ENCODE peak calls at places on chromosomes 2 and 18, in ten cellular contexts. One of them, this sample, is unnamed.

GRCh38 chr18:25061345-25061744 is 290.6 kb downstream of the ZNF521 start:
- DNase-seq in RKO: no peak
- DNase-seq in NCI-H2029: no peak
- DNase-seq in NCI-H2081 treated with DMSO at 0.1 percent for 48 hours: peak; percentile 6
- DNase-seq in foreskin fibroblast: no peak
- DNase-seq in stimulated activated CD8-positive, alpha-beta memory T cell treated with anti-CD3 and anti-CD28 coated beads, Interleukin-7, amount 100 ng/mL, for 1 hour: no peak
- DNase-seq in activated effector memory CD4-positive, alpha-beta T cell treated with anti-CD3 and anti-CD28 coated beads, Interleukin-2, amount 50 U/mL, for 16 hours: no peak
- DNase-seq in psoas muscle: no peak
- DNase-seq in hepatic stellate cell: no peak
- DNase-seq in activated CD4-positive, CD25-positive, alpha-beta regulatory T cell treated with anti-CD3 and anti-CD28 coated beads, Interleukin-2, amount 50 U/mL, for 72 hours: no peak
- DNase-seq in this sample: no peak

GRCh38 chr2:157331696-157332095 is 6.1 kb upstream of the ERMN start:
- DNase-seq in RKO: no peak
- DNase-seq in NCI-H2029: no peak
- DNase-seq in NCI-H2081 treated with DMSO at 0.1 percent for 48 hours: no peak
- DNase-seq in foreskin fibroblast: no peak
- DNase-seq in stimulated activated CD8-positive, alpha-beta memory T cell treated with anti-CD3 and anti-CD28 coated beads, Interleukin-7, amount 100 ng/mL, for 1 hour: no peak
- DNase-seq in activated effector memory CD4-positive, alpha-beta T cell treated with anti-CD3 and anti-CD28 coated beads, Interleukin-2, amount 50 U/mL, for 16 hours: no peak
- DNase-seq in psoas muscle: no peak
- DNase-seq in hepatic stellate cell: no peak
- DNase-seq in activated CD4-positive, CD25-positive, alpha-beta regulatory T cell treated with anti-CD3 and anti-CD28 coated beads, Interleukin-2, amount 50 U/mL, for 72 hours: no peak
- DNase-seq in this sample: no peak

GRCh38 chr2:134550566-134551164 is 168.1 kb downstream of the TMEM163 start:
- DNase-seq in RKO: no peak
- DNase-seq in NCI-H2029: no peak
- DNase-seq in NCI-H2081 treated with DMSO at 0.1 percent for 48 hours: no peak
- DNase-seq in foreskin fibroblast: peak; percentile 1
- DNase-seq in stimulated activated CD8-positive, alpha-beta memory T cell treated with anti-CD3 and anti-CD28 coated beads, Interleukin-7, amount 100 ng/mL, for 1 hour: no peak
- DNase-seq in activated effector memory CD4-positive, alpha-beta T cell treated with anti-CD3 and anti-CD28 coated beads, Interleukin-2, amount 50 U/mL, for 16 hours: no peak
- DNase-seq in psoas muscle: no peak
- DNase-seq in hepatic stellate cell: no peak
- DNase-seq in activated CD4-positive, CD25-positive, alpha-beta regulatory T cell treated with anti-CD3 and anti-CD28 coated beads, Interleukin-2, amount 50 U/mL, for 72 hours: no peak
- DNase-seq in this sample: no peak

GRCh38 chr2:210556355-210556980 is at the start of gene CPS1:
- DNase-seq in RKO: no peak
- DNase-seq in NCI-H2029: no peak
- DNase-seq in NCI-H2081 treated with DMSO at 0.1 percent for 48 hours: no peak
- DNase-seq in foreskin fibroblast: no peak
- DNase-seq in stimulated activated CD8-positive, alpha-beta memory T cell treated with anti-CD3 and anti-CD28 coated beads, Interleukin-7, amount 100 ng/mL, for 1 hour: no peak
- DNase-seq in activated effector memory CD4-positive, alpha-beta T cell treated with anti-CD3 and anti-CD28 coated beads, Interleukin-2, amount 50 U/mL, for 16 hours: no peak
- DNase-seq in psoas muscle: no peak
- DNase-seq in hepatic stellate cell: no peak
- DNase-seq in activated CD4-positive, CD25-positive, alpha-beta regulatory T cell treated with anti-CD3 and anti-CD28 coated beads, Interleukin-2, amount 50 U/mL, for 72 hours: no peak
- DNase-seq in this sample: no peak

GRCh38 chr2:159290289-159290907 is 3.9 kb upstream of the WDSUB1 start:
- DNase-seq in RKO: peak; percentile 85
- DNase-seq in NCI-H2029: peak; percentile 75
- DNase-seq in NCI-H2081 treated with DMSO at 0.1 percent for 48 hours: no peak
- DNase-seq in foreskin fibroblast: peak; percentile 88
- DNase-seq in stimulated activated CD8-positive, alpha-beta memory T cell treated with anti-CD3 and anti-CD28 coated beads, Interleukin-7, amount 100 ng/mL, for 1 hour: no peak
- DNase-seq in activated effector memory CD4-positive, alpha-beta T cell treated with anti-CD3 and anti-CD28 coated beads, Interleukin-2, amount 50 U/mL, for 16 hours: no peak
- DNase-seq in psoas muscle: no peak
- DNase-seq in hepatic stellate cell: peak; percentile 63
- DNase-seq in activated CD4-positive, CD25-positive, alpha-beta regulatory T cell treated with anti-CD3 and anti-CD28 coated beads, Interleukin-2, amount 50 U/mL, for 72 hours: no peak
- DNase-seq in this sample: no peak

GRCh38 chr2:166057363-166058169 is 70.3 kb downstream of the SCN1A start:
- DNase-seq in RKO: peak; percentile 44
- DNase-seq in NCI-H2029: peak; percentile 1
- DNase-seq in NCI-H2081 treated with DMSO at 0.1 percent for 48 hours: peak; percentile 47
- DNase-seq in foreskin fibroblast: peak; percentile 8
- DNase-seq in stimulated activated CD8-positive, alpha-beta memory T cell treated with anti-CD3 and anti-CD28 coated beads, Interleukin-7, amount 100 ng/mL, for 1 hour: no peak
- DNase-seq in activated effector memory CD4-positive, alpha-beta T cell treated with anti-CD3 and anti-CD28 coated beads, Interleukin-2, amount 50 U/mL, for 16 hours: no peak
- DNase-seq in psoas muscle: no peak
- DNase-seq in hepatic stellate cell: no peak
- DNase-seq in activated CD4-positive, CD25-positive, alpha-beta regulatory T cell treated with anti-CD3 and anti-CD28 coated beads, Interleukin-2, amount 50 U/mL, for 72 hours: no peak
- DNase-seq in this sample: no peak

GRCh38 chr18:69968073-69968472 is 20.4 kb upstream of the CD226 start:
- DNase-seq in RKO: no peak
- DNase-seq in NCI-H2029: no peak
- DNase-seq in NCI-H2081 treated with DMSO at 0.1 percent for 48 hours: peak; percentile 19
- DNase-seq in foreskin fibroblast: no peak
- DNase-seq in stimulated activated CD8-positive, alpha-beta memory T cell treated with anti-CD3 and anti-CD28 coated beads, Interleukin-7, amount 100 ng/mL, for 1 hour: no peak
- DNase-seq in activated effector memory CD4-positive, alpha-beta T cell treated with anti-CD3 and anti-CD28 coated beads, Interleukin-2, amount 50 U/mL, for 16 hours: peak; percentile 74
- DNase-seq in psoas muscle: no peak
- DNase-seq in hepatic stellate cell: no peak
- DNase-seq in activated CD4-positive, CD25-positive, alpha-beta regulatory T cell treated with anti-CD3 and anti-CD28 coated beads, Interleukin-2, amount 50 U/mL, for 72 hours: no peak
- DNase-seq in this sample: no peak

GRCh38 chr2:224847961-224848850 is 132.0 kb upstream of the CCDC195 start:
- DNase-seq in RKO: peak; percentile 30
- DNase-seq in NCI-H2029: peak; percentile 56
- DNase-seq in NCI-H2081 treated with DMSO at 0.1 percent for 48 hours: no peak
- DNase-seq in foreskin fibroblast: peak; percentile 72
- DNase-seq in stimulated activated CD8-positive, alpha-beta memory T cell treated with anti-CD3 and anti-CD28 coated beads, Interleukin-7, amount 100 ng/mL, for 1 hour: no peak
- DNase-seq in activated effector memory CD4-positive, alpha-beta T cell treated with anti-CD3 and anti-CD28 coated beads, Interleukin-2, amount 50 U/mL, for 16 hours: no peak
- DNase-seq in psoas muscle: no peak
- DNase-seq in hepatic stellate cell: no peak
- DNase-seq in activated CD4-positive, CD25-positive, alpha-beta regulatory T cell treated with anti-CD3 and anti-CD28 coated beads, Interleukin-2, amount 50 U/mL, for 72 hours: no peak
- DNase-seq in this sample: peak; percentile 47

GRCh38 chr2:170716851-170717598 is 1.9 kb downstream of the SP5 start:
- DNase-seq in RKO: no peak
- DNase-seq in NCI-H2029: peak; percentile 11
- DNase-seq in NCI-H2081 treated with DMSO at 0.1 percent for 48 hours: no peak
- DNase-seq in foreskin fibroblast: no peak
- DNase-seq in stimulated activated CD8-positive, alpha-beta memory T cell treated with anti-CD3 and anti-CD28 coated beads, Interleukin-7, amount 100 ng/mL, for 1 hour: no peak
- DNase-seq in activated effector memory CD4-positive, alpha-beta T cell treated with anti-CD3 and anti-CD28 coated beads, Interleukin-2, amount 50 U/mL, for 16 hours: peak; percentile 69
- DNase-seq in psoas muscle: peak; percentile 46
- DNase-seq in hepatic stellate cell: no peak
- DNase-seq in activated CD4-positive, CD25-positive, alpha-beta regulatory T cell treated with anti-CD3 and anti-CD28 coated beads, Interleukin-2, amount 50 U/mL, for 72 hours: peak; percentile 38
- DNase-seq in this sample: no peak

This sample was measured in ovary.